ENCODE peak calls at places on chromosomes 2 and 18, in six cellular contexts. N, U, Z, Q, V and C are unnamed samples.

GRCh38 chr18:13603304-13604019 is 122.9 kb downstream of the FAM210A start:
- DNase-seq in N (no peak), U (no peak), Z (no peak), Q (no peak), V (no peak), C (no peak)

GRCh38 chr18:28136071-28136470 is 40.9 kb downstream of the CDH2 start:
- DNase-seq in N (no peak), U (no peak), Z (no peak), Q (no peak), V (no peak), C (no peak)

GRCh38 chr2:127508621-127509034 is 17.7 kb downstream of the IWS1 start:
- DNase-seq in N (peak), U (no peak), Z (no peak), Q (peak), V (peak), C (peak)

GRCh38 chr2:130821867-130822266 is 14.8 kb upstream of the ARHGEF4 start:
- DNase-seq in N (no peak), U (no peak), Z (no peak), Q (no peak), V (peak), C (no peak)

GRCh38 chr18:47184419-47185050 is 8.4 kb upstream of the IER3IP1 start:
- DNase-seq in N (peak), U (no peak), Z (no peak), Q (no peak), V (no peak), C (no peak)

GRCh38 chr2:71609441-71609840 is 156.1 kb downstream of the DYSF start:
- DNase-seq in N (peak), U (no peak), Z (no peak), Q (no peak), V (peak), C (no peak)

GRCh38 chr2:240165638-240166037 is 25.2 kb upstream of the OTOS start:
- DNase-seq in N (no peak), U (no peak), Z (no peak), Q (no peak), V (peak), C (no peak)

GRCh38 chr2:233039217-233040173 is 7.0 kb downstream of the NEU2 start:
- DNase-seq in N (no peak), U (no peak), Z (no peak), Q (no peak), V (peak), C (no peak)

GRCh38 chr2:53087282-53087882 is 680.2 kb upstream of the CHAC2 start:
- DNase-seq in N (no peak), U (no peak), Z (no peak), Q (no peak), V (no peak), C (no peak)

GRCh38 chr2:183032200-183032794 is 6.0 kb downstream of the NCKAP1 start:
- DNase-seq in N (no peak), U (no peak), Z (no peak), Q (no peak), V (no peak), C (no peak)

GRCh38 chr2:63544017-63544627 is 44.2 kb downstream of the WDPCP start:
- DNase-seq in N (no peak), U (no peak), Z (no peak), Q (no peak), V (no peak), C (no peak)

GRCh38 chr18:3251963-3252277 is 4.3 kb downstream of the MYL12A start:
- DNase-seq in N (no peak), U (no peak), Z (no peak), Q (no peak), V (no peak), C (no peak)

GRCh38 chr18:5979971-5980457 is 84.7 kb upstream of the TMEM200C start:
- DNase-seq in N (no peak), U (peak), Z (peak), Q (no peak), V (no peak), C (no peak)

GRCh38 chr2:181178823-181179412 is 198.5 kb downstream of the UBE2E3 start:
- DNase-seq in N (no peak), U (no peak), Z (peak), Q (no peak), V (no peak), C (no peak)

GRCh38 chr2:128263902-128264331 is 54.8 kb downstream of the HS6ST1 start:
- DNase-seq in N (no peak), U (no peak), Z (no peak), Q (no peak), V (peak), C (no peak)

GRCh38 chr2:23595601-23596251 is 210.7 kb downstream of the KLHL29 start:
- DNase-seq in N (no peak), U (no peak), Z (no peak), Q (no peak), V (peak), C (peak)

GRCh38 chr2:9967053-9967775 is 15.7 kb downstream of the GRHL1 start:
- DNase-seq in N (no peak), U (peak), Z (no peak), Q (no peak), V (no peak), C (no peak)

GRCh38 chr18:77013777-77014525 is 118.6 kb downstream of the MBP start:
- DNase-seq in N (peak), U (no peak), Z (no peak), Q (peak), V (peak), C (no peak)

GRCh38 chr2:59068255-59068654 is 827.1 kb upstream of the FANCL start:
- DNase-seq in N (no peak), U (no peak), Z (no peak), Q (no peak), V (no peak), C (no peak)

GRCh38 chr2:69456950-69457445 is 19.8 kb upstream of the NFU1 start:
- DNase-seq in N (no peak), U (no peak), Z (no peak), Q (no peak), V (no peak), C (no peak)

GRCh38 chr18:27695509-27695908 is 481.4 kb downstream of the CDH2 start:
- DNase-seq in N (no peak), U (no peak), Z (no peak), Q (no peak), V (no peak), C (no peak)

GRCh38 chr18:48093104-48093503 is 162.6 kb upstream of the SMAD2 start:
- DNase-seq in N (no peak), U (no peak), Z (no peak), Q (no peak), V (no peak), C (no peak)

GRCh38 chr2:9004338-9005204 is 1.1 kb upstream of the MBOAT2 start:
- DNase-seq in N (no peak), U (no peak), Z (no peak), Q (no peak), V (no peak), C (no peak)

GRCh38 chr2:189233527-189233926 is 54.0 kb upstream of the COL5A2 start:
- DNase-seq in N (no peak), U (no peak), Z (no peak), Q (no peak), V (no peak), C (no peak)

GRCh38 chr18:38545071-38545470 is 979.5 kb upstream of the CELF4 start:
- DNase-seq in N (no peak), U (no peak), Z (peak), Q (no peak), V (no peak), C (no peak)

GRCh38 chr18:10190564-10190963 is 263.9 kb upstream of the APCDD1 start:
- DNase-seq in N (no peak), U (no peak), Z (no peak), Q (no peak), V (no peak), C (no peak)

GRCh38 chr2:109529532-109530449 is 84.0 kb downstream of the SEPTIN10 start:
- DNase-seq in N (peak), U (no peak), Z (peak), Q (peak), V (no peak), C (no peak)

GRCh38 chr18:2147866-2148265 is 423.4 kb downstream of the METTL4 start:
- DNase-seq in N (no peak), U (no peak), Z (no peak), Q (peak), V (peak), C (no peak)

GRCh38 chr2:72114693-72115051 is 33.0 kb downstream of the CYP26B1 start:
- DNase-seq in N (no peak), U (no peak), Z (no peak), Q (no peak), V (no peak), C (no peak)

GRCh38 chr2:54617409-54617808 is 106.1 kb upstream of the EML6 start:
- DNase-seq in N (no peak), U (no peak), Z (no peak), Q (no peak), V (no peak), C (no peak)

GRCh38 chr2:163771596-163771995 is 35.8 kb upstream of the FIGN start:
- DNase-seq in N (no peak), U (no peak), Z (no peak), Q (no peak), V (no peak), C (no peak)

GRCh38 chr2:228763600-228763999 is 507.5 kb downstream of the PID1 start:
- DNase-seq in N (no peak), U (no peak), Z (no peak), Q (no peak), V (no peak), C (no peak)

GRCh38 chr2:219615036-219615435 is 12.4 kb upstream of the SLC4A3 start:
- DNase-seq in N (no peak), U (no peak), Z (no peak), Q (no peak), V (no peak), C (no peak)

GRCh38 chr2:172252154-172252553 is 149.5 kb upstream of the DLX2 start:
- DNase-seq in N (peak), U (no peak), Z (no peak), Q (no peak), V (no peak), C (no peak)
- H3K27ac ChIP-seq in N (peak), U (no peak), Z (no peak), Q (no peak), V (no peak), C (no peak)

GRCh38 chr18:69261436-69261835 is 139.3 kb upstream of the DOK6 start:
- DNase-seq in N (no peak), U (no peak), Z (no peak), Q (no peak), V (no peak), C (no peak)
- H3K27ac ChIP-seq in N (no peak), U (no peak), Z (no peak), Q (no peak), V (no peak), C (no peak)

GRCh38 chr2:42847596-42848151 is 55.3 kb upstream of the HAAO start:
- DNase-seq in N (no peak), U (no peak), Z (no peak), Q (peak), V (no peak), C (no peak)

GRCh38 chr2:42844901-42845685 is 52.7 kb upstream of the HAAO start:
- DNase-seq in N (no peak), U (no peak), Z (no peak), Q (no peak), V (no peak), C (no peak)

GRCh38 chr2:42844366-42844765 is 52.0 kb upstream of the HAAO start:
- DNase-seq in N (no peak), U (no peak), Z (no peak), Q (no peak), V (no peak), C (no peak)

GRCh38 chr2:42846932-42847595 is 54.7 kb upstream of the HAAO start:
- DNase-seq in N (no peak), U (no peak), Z (no peak), Q (peak), V (no peak), C (no peak)

DNA sequence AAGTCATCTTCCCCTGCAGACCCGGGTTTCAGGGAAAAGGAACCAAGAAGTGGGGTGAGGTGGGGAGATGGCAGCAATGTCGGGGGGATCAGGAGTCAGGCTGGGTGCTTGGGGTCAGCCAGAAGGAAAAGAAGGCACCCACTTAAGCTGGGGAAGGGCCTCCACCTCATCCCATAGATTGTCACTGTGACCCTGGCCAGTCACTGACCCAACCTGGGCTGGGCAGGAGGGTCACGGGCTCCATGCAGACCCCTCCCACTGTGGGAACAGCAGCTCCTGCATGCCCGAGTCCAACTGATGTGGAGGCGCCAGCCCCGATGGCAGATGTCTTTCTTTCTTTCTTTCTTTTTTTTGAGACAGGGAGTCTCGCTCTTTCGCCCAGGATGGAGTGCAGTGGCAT is 53.6 kb upstream of the HAAO start:
- DNase-seq in N (no peak), U (no peak), Z (no peak), Q (no peak), V (no peak), C (no peak)
- H3K27ac ChIP-seq in N (peak), U (no peak), Z (no peak), Q (peak), V (no peak), C (no peak)

DNA sequence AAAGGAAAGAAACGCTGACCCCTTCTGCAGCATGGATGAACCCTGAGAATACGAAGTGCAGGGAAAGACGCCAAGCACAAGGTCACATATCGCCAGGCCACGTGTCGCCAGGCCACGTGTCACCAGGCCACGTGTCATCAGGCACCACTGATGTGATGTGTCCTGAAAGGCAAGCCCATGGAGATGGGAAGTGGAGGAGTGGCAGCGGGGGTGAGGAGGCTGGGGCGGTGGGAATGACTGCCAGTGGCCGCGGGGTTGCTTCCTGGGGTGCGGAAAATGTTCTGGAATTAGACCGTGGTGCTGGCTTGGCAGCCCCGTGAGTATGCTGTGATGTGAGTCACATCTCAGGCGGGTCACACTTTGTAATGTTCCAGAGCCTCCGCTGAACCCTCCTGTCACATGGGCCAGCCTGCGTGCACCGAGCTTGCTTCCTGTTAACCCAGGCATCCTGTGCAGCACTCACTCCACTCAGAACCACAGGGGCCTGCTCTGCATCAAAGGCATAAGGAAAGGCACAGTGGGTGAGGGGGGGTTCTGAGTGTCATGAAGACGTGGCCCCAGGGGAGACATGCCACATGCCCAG is 39.0 kb downstream of the SLC66A2 start:
- DNase-seq in N (no peak), U (no peak), Z (peak), Q (peak), V (no peak), C (no peak)
- H3K27ac ChIP-seq in N (no peak), U (no peak), Z (no peak), Q (no peak), V (no peak), C (no peak)

DNA sequence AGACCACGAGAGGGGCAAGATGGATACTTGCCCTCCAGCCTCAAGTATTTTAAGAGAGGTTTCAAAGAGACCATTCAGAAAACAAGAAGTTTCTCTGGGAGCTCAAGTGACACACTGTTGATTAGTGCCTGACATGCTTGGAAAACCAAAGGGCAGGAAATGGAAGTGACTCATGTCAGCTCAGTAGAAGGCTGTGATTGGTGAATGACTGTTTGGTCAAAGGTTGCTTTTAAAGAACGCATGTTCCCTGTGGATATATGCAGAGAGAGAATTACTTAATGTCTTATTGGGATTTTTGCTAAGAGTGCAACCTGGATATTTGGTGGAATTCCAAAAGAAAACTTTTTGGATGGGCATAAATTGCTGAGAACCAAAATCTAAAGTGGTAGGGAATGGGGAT is 549.9 kb downstream of the XIRP2 start:
- DNase-seq in N (no peak), U (no peak), Z (no peak), Q (no peak), V (no peak), C (no peak)
- H3K27ac ChIP-seq in N (no peak), U (no peak), Z (no peak), Q (no peak), V (no peak), C (no peak)

GRCh38 chr2:112648081-112648480 is 2.3 kb downstream of the SLC20A1 start:
- DNase-seq in N (no peak), U (no peak), Z (no peak), Q (no peak), V (no peak), C (no peak)
- H3K27ac ChIP-seq in N (no peak), U (no peak), Z (no peak), Q (no peak), V (no peak), C (no peak)

DNA sequence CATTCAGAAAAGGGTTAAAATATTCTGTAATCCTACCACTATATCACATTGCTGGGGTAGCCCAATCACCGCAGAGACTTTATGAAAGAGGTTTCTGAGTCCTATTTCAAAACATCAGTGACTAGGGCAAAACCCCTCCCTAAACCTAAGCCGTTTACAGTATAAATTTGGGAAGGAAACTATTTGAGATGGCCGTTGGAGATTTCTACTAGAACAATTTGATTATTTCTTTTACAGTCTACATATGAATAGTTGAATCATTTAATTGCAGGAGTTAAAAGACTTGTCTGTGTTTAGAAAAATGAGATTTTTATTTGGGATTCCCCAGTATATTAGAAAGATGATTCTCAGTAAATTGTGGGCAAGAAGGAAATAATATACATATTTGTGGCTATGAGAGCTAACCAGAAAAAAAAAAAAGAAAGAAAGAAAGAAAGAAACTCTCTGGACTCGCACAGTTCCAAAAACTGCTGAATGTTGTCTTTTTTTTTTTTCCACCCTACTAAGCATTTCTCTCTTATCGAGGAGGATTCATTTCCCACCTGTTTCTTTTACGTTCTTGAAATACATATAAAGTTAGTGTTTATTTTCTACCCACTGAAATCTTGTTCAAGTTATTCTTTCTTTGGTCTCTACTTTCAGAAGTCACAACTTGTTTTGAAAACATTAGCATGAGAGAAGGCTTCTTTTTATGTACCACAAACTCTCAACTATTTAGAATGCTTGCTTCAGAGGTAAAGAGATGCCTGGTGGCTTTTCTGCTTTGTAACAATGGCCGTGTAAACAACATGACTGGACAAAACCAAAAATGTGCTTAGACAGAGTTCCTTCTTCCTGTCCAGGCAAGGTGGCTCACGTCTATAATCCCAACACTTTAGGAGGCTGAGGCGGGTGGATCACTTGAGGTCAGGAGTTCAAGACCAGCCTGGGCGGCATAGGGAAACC is 65.9 kb downstream of the BCL2 start:
- DNase-seq in N (no peak), U (no peak), Z (no peak), Q (no peak), V (no peak), C (no peak)
- H3K27ac ChIP-seq in N (peak), U (peak), Z (no peak), Q (peak), V (no peak), C (no peak)

GRCh38 chr2:96353606-96354095 is 18.1 kb downstream of the NCAPH start:
- DNase-seq in N (no peak), U (no peak), Z (no peak), Q (peak), V (no peak), C (no peak)
- H3K27ac ChIP-seq in N (peak), U (no peak), Z (no peak), Q (peak), V (peak), C (no peak)

DNA sequence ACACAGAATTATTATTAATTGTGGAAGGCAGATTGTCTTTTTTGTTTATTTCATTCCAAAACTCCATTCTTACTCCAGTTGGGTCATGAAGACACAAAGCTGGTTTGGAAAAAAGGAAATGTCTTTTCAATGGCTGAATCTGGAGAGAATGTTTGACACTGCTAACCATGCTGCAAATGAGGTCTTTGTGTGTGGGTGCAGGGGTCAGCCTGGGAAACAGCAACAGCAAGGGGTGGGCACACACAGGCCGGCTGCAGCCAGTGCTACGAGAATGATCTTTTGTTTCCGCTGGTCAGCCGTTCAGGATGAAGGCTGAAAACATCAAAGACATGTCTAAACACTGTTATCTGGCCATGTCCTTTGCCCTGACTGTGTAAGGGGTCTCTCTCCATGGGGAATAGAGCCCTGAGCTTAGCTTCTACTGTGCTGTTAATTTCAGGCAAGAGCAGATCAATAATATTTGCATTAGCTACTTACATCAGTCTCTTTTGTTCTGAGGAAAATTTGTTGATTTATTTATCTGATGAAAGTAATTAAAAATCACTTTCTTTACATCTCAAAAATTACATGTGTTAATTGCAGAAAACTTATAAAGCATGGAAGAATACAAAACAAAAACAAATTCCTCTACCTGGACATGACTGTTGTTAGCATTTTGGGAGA is 33.3 kb upstream of the E2F6 start:
- DNase-seq in N (no peak), U (no peak), Z (no peak), Q (no peak), V (no peak), C (peak)
- H3K27ac ChIP-seq in N (no peak), U (no peak), Z (no peak), Q (no peak), V (no peak), C (peak)

GRCh38 chr2:134190807-134191203 is 63.1 kb upstream of the MGAT5 start:
- DNase-seq in N (no peak), U (no peak), Z (no peak), Q (no peak), V (no peak), C (no peak)

GRCh38 chr2:134185639-134186038 is 68.2 kb upstream of the MGAT5 start:
- DNase-seq in N (no peak), U (no peak), Z (no peak), Q (no peak), V (no peak), C (no peak)

GRCh38 chr2:134191835-134192234 is 62.0 kb upstream of the MGAT5 start:
- DNase-seq in N (no peak), U (no peak), Z (no peak), Q (no peak), V (no peak), C (no peak)

GRCh38 chr2:134190062-134190806 is 63.6 kb upstream of the MGAT5 start:
- DNase-seq in N (no peak), U (no peak), Z (no peak), Q (no peak), V (no peak), C (no peak)

GRCh38 chr2:134189009-134189717 is 64.7 kb upstream of the MGAT5 start:
- DNase-seq in N (no peak), U (no peak), Z (no peak), Q (no peak), V (no peak), C (no peak)
- H3K27ac ChIP-seq in N (no peak), U (no peak), Z (no peak), Q (peak), V (no peak), C (no peak)